ENCODE peak calls at places on chromosome 11, in ten cellular contexts. One of them, this sample, is unnamed.

GRCh38 chr11:36312593-36312990 is 16.5 kb downstream of the PRR5L start:
- DNase-seq in CD4-positive, alpha-beta T cell: no peak
- DNase-seq in aorta: no peak
- DNase-seq in tibial nerve: no peak
- DNase-seq in fibroblast of lung: peak
- DNase-seq in tibial artery: no peak
- DNase-seq in suprapubic skin: no peak
- DNase-seq in sigmoid colon: no peak
- DNase-seq in uterus: no peak
- DNase-seq in SK-N-SH: no peak
- DNase-seq in this sample: no peak

GRCh38 chr11:130141561-130142341 is 17.8 kb upstream of the ST14 start:
- DNase-seq in CD4-positive, alpha-beta T cell: no peak
- DNase-seq in aorta: no peak
- DNase-seq in tibial nerve: no peak
- DNase-seq in fibroblast of lung: peak
- DNase-seq in tibial artery: no peak
- DNase-seq in suprapubic skin: no peak
- DNase-seq in sigmoid colon: no peak
- DNase-seq in uterus: no peak
- DNase-seq in SK-N-SH: no peak
- DNase-seq in this sample: no peak

GRCh38 chr11:12975149-12975548 is 34.0 kb upstream of the RASSF10 start:
- DNase-seq in CD4-positive, alpha-beta T cell: no peak
- DNase-seq in aorta: no peak
- DNase-seq in tibial nerve: no peak
- DNase-seq in fibroblast of lung: no peak
- DNase-seq in tibial artery: no peak
- DNase-seq in suprapubic skin: no peak
- DNase-seq in sigmoid colon: no peak
- DNase-seq in uterus: no peak
- DNase-seq in SK-N-SH: no peak
- DNase-seq in this sample: no peak

GRCh38 chr11:71251761-71252433 is 480 bp downstream of the SHANK2 start:
- DNase-seq in CD4-positive, alpha-beta T cell: no peak
- DNase-seq in aorta: no peak
- DNase-seq in tibial nerve: no peak
- DNase-seq in fibroblast of lung: no peak
- DNase-seq in tibial artery: no peak
- DNase-seq in suprapubic skin: peak
- DNase-seq in sigmoid colon: no peak
- DNase-seq in uterus: no peak
- DNase-seq in SK-N-SH: peak
- DNase-seq in this sample: no peak

GRCh38 chr11:72397333-72397732 is 37.0 kb downstream of the CLPB start:
- DNase-seq in CD4-positive, alpha-beta T cell: no peak
- DNase-seq in aorta: no peak
- DNase-seq in tibial nerve: no peak
- DNase-seq in fibroblast of lung: no peak
- DNase-seq in tibial artery: no peak
- DNase-seq in suprapubic skin: no peak
- DNase-seq in sigmoid colon: no peak
- DNase-seq in uterus: no peak
- DNase-seq in SK-N-SH: no peak
- DNase-seq in this sample: no peak

GRCh38 chr11:76626921-76627391 is 43.6 kb downstream of the LRRC32 start:
- DNase-seq in CD4-positive, alpha-beta T cell: no peak
- DNase-seq in aorta: peak
- DNase-seq in tibial nerve: no peak
- DNase-seq in fibroblast of lung: peak
- DNase-seq in tibial artery: no peak
- DNase-seq in suprapubic skin: no peak
- DNase-seq in sigmoid colon: peak
- DNase-seq in uterus: no peak
- DNase-seq in SK-N-SH: no peak
- DNase-seq in this sample: no peak

GRCh38 chr11:83097671-83098070 is 26.0 kb upstream of the RAB30 start:
- DNase-seq in CD4-positive, alpha-beta T cell: no peak
- DNase-seq in aorta: no peak
- DNase-seq in tibial nerve: no peak
- DNase-seq in fibroblast of lung: peak
- DNase-seq in tibial artery: no peak
- DNase-seq in suprapubic skin: no peak
- DNase-seq in sigmoid colon: no peak
- DNase-seq in uterus: no peak
- DNase-seq in SK-N-SH: no peak
- DNase-seq in this sample: no peak

GRCh38 chr11:34490304-34490703 is 23.3 kb downstream of the ELF5 start:
- DNase-seq in CD4-positive, alpha-beta T cell: no peak
- DNase-seq in aorta: no peak
- DNase-seq in tibial nerve: no peak
- DNase-seq in fibroblast of lung: no peak
- DNase-seq in tibial artery: no peak
- DNase-seq in suprapubic skin: no peak
- DNase-seq in sigmoid colon: no peak
- DNase-seq in uterus: no peak
- DNase-seq in SK-N-SH: no peak
- DNase-seq in this sample: no peak

GRCh38 chr11:128520206-128520885 is 67.0 kb downstream of the ETS1 start:
- DNase-seq in CD4-positive, alpha-beta T cell: no peak
- DNase-seq in aorta: no peak
- DNase-seq in tibial nerve: no peak
- DNase-seq in fibroblast of lung: no peak
- DNase-seq in tibial artery: no peak
- DNase-seq in suprapubic skin: no peak
- DNase-seq in sigmoid colon: no peak
- DNase-seq in uterus: no peak
- DNase-seq in SK-N-SH: no peak
- DNase-seq in this sample: no peak
- H3K27ac ChIP-seq in CD4-positive, alpha-beta T cell: peak
- H3K27ac ChIP-seq in aorta: no peak
- H3K27ac ChIP-seq in tibial nerve: no peak
- H3K27ac ChIP-seq in fibroblast of lung: peak
- H3K27ac ChIP-seq in tibial artery: peak
- H3K27ac ChIP-seq in suprapubic skin: peak
- H3K27ac ChIP-seq in sigmoid colon: peak
- H3K27ac ChIP-seq in uterus: peak
- H3K27ac ChIP-seq in SK-N-SH: peak
- H3K27ac ChIP-seq in this sample: no peak

GRCh38 chr11:63023851-63024648 is 8.4 kb upstream of the SLC22A8 start:
- DNase-seq in CD4-positive, alpha-beta T cell: peak
- DNase-seq in aorta: peak
- DNase-seq in tibial nerve: peak
- DNase-seq in fibroblast of lung: peak
- DNase-seq in tibial artery: peak
- DNase-seq in suprapubic skin: peak
- DNase-seq in sigmoid colon: peak
- DNase-seq in uterus: peak
- DNase-seq in SK-N-SH: peak
- DNase-seq in this sample: peak
- H3K27ac ChIP-seq in CD4-positive, alpha-beta T cell: no peak
- H3K27ac ChIP-seq in aorta: no peak
- H3K27ac ChIP-seq in tibial nerve: no peak
- H3K27ac ChIP-seq in fibroblast of lung: no peak
- H3K27ac ChIP-seq in tibial artery: no peak
- H3K27ac ChIP-seq in suprapubic skin: no peak
- H3K27ac ChIP-seq in sigmoid colon: no peak
- H3K27ac ChIP-seq in uterus: no peak
- H3K27ac ChIP-seq in SK-N-SH: no peak
- H3K27ac ChIP-seq in this sample: peak

GRCh38 chr11:61507962-61508824 is at the start of gene LRRC10B:
- DNase-seq in CD4-positive, alpha-beta T cell: no peak
- DNase-seq in aorta: no peak
- DNase-seq in tibial nerve: no peak
- DNase-seq in fibroblast of lung: no peak
- DNase-seq in tibial artery: no peak
- DNase-seq in suprapubic skin: no peak
- DNase-seq in sigmoid colon: no peak
- DNase-seq in uterus: peak
- DNase-seq in SK-N-SH: peak
- DNase-seq in this sample: no peak
- H3K27ac ChIP-seq in CD4-positive, alpha-beta T cell: no peak
- H3K27ac ChIP-seq in aorta: no peak
- H3K27ac ChIP-seq in tibial nerve: no peak
- H3K27ac ChIP-seq in fibroblast of lung: no peak
- H3K27ac ChIP-seq in tibial artery: peak
- H3K27ac ChIP-seq in suprapubic skin: no peak
- H3K27ac ChIP-seq in sigmoid colon: peak
- H3K27ac ChIP-seq in uterus: peak
- H3K27ac ChIP-seq in SK-N-SH: no peak
- H3K27ac ChIP-seq in this sample: no peak

GRCh38 chr11:116427337-116427902 is 345.4 kb downstream of the BUD13 start:
- DNase-seq in CD4-positive, alpha-beta T cell: no peak
- DNase-seq in aorta: no peak
- DNase-seq in tibial nerve: no peak
- DNase-seq in fibroblast of lung: no peak
- DNase-seq in tibial artery: no peak
- DNase-seq in suprapubic skin: no peak
- DNase-seq in sigmoid colon: no peak
- DNase-seq in uterus: no peak
- DNase-seq in SK-N-SH: no peak
- DNase-seq in this sample: no peak
- H3K27ac ChIP-seq in CD4-positive, alpha-beta T cell: no peak
- H3K27ac ChIP-seq in aorta: no peak
- H3K27ac ChIP-seq in tibial nerve: no peak
- H3K27ac ChIP-seq in fibroblast of lung: no peak
- H3K27ac ChIP-seq in tibial artery: no peak
- H3K27ac ChIP-seq in suprapubic skin: no peak
- H3K27ac ChIP-seq in sigmoid colon: no peak
- H3K27ac ChIP-seq in uterus: peak
- H3K27ac ChIP-seq in SK-N-SH: peak
- H3K27ac ChIP-seq in this sample: no peak

DNA sequence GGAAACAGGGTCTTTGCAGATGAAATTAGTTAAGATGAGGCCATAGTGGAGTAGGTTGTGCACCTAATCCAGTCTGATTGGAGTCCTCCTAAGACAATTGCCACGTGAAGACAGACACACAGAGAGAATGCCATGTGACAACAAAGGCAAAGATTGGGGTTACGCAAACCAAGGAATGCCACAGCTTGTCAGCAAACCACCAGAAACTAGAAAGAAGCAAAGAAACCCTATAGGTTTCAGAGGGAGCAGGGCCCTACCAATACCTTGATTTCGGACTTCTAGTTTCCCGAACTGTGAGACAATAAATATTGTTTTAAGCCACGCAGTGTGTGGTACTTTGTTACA is 8.2 kb upstream of the LAYN start:
- DNase-seq in CD4-positive, alpha-beta T cell: no peak
- DNase-seq in aorta: no peak
- DNase-seq in tibial nerve: no peak
- DNase-seq in fibroblast of lung: no peak
- DNase-seq in tibial artery: no peak
- DNase-seq in suprapubic skin: no peak
- DNase-seq in sigmoid colon: no peak
- DNase-seq in uterus: no peak
- DNase-seq in SK-N-SH: no peak
- DNase-seq in this sample: no peak
- H3K27ac ChIP-seq in CD4-positive, alpha-beta T cell: no peak
- H3K27ac ChIP-seq in aorta: no peak
- H3K27ac ChIP-seq in tibial nerve: no peak
- H3K27ac ChIP-seq in fibroblast of lung: no peak
- H3K27ac ChIP-seq in tibial artery: no peak
- H3K27ac ChIP-seq in suprapubic skin: no peak
- H3K27ac ChIP-seq in sigmoid colon: no peak
- H3K27ac ChIP-seq in uterus: no peak
- H3K27ac ChIP-seq in SK-N-SH: peak
- H3K27ac ChIP-seq in this sample: peak

This sample was measured in substantia nigra.